ENCODE peak calls at places on chromosomes 1 and 21, in nine cellular contexts. H is AG09319, G is B cell, T is heart right ventricle, L is neural crest cell, M is endothelial cell of umbilical vein, Y is endothelial cell, A is sigmoid colon, S is kidney epithelial cell. X is an unnamed sample.

GRCh38 chr1:36693116-36693515 is 210.4 kb upstream of the CSF3R start:
- DNase-seq in H (no peak), G (no peak), T (no peak), L (no peak), M (no peak), Y (no peak), A (no peak), S (no peak), X (no peak)

GRCh38 chr21:38219049-38219628 is 37.7 kb upstream of the KCNJ15 start:
- DNase-seq in H (peak), G (peak), T (peak), L (peak), M (peak), Y (peak), A (peak), S (no peak), X (no peak)

GRCh38 chr1:81873946-81874345 is 73.2 kb downstream of the ADGRL2 start:
- DNase-seq in H (no peak), G (no peak), T (no peak), L (no peak), M (no peak), Y (no peak), A (no peak), S (no peak), X (no peak)

GRCh38 chr1:10610901-10611600 is 136.3 kb downstream of the PEX14 start:
- DNase-seq in H (no peak), G (no peak), T (no peak), L (no peak), M (no peak), Y (no peak), A (no peak), S (no peak), X (no peak)

GRCh38 chr1:15296602-15297321 is 49.7 kb downstream of the FHAD1 start:
- DNase-seq in H (no peak), G (no peak), T (no peak), L (no peak), M (no peak), Y (no peak), A (no peak), S (no peak), X (no peak)

GRCh38 chr1:76764638-76765572 is 102.4 kb upstream of the ST6GALNAC5 start:
- DNase-seq in H (no peak), G (no peak), T (peak), L (no peak), M (peak), Y (no peak), A (no peak), S (no peak), X (no peak)

GRCh38 chr21:25373126-25374082 is 233.9 kb downstream of the MRPL39 start:
- DNase-seq in H (no peak), G (no peak), T (no peak), L (no peak), M (no peak), Y (no peak), A (no peak), S (no peak), X (no peak)

GRCh38 chr21:32386195-32386870 is 6.5 kb downstream of the URB1 start:
- DNase-seq in H (no peak), G (no peak), T (peak), L (no peak), M (peak), Y (no peak), A (no peak), S (no peak), X (no peak)

GRCh38 chr1:37420461-37420860 is 53.9 kb upstream of the ZC3H12A start:
- DNase-seq in H (no peak), G (no peak), T (no peak), L (no peak), M (no peak), Y (no peak), A (no peak), S (no peak), X (no peak)

GRCh38 chr1:71494163-71494562 is 413.3 kb upstream of the ZRANB2 start:
- DNase-seq in H (no peak), G (no peak), T (no peak), L (no peak), M (no peak), Y (no peak), A (no peak), S (no peak), X (no peak)

GRCh38 chr1:38119000-38119399 is 72.4 kb upstream of the POU3F1 start:
- DNase-seq in H (no peak), G (no peak), T (no peak), L (no peak), M (no peak), Y (no peak), A (no peak), S (no peak), X (no peak)

GRCh38 chr1:177185209-177185608 is 14.5 kb downstream of the BRINP2 start:
- DNase-seq in H (no peak), G (no peak), T (no peak), L (no peak), M (no peak), Y (peak), A (no peak), S (no peak), X (no peak)

DNA sequence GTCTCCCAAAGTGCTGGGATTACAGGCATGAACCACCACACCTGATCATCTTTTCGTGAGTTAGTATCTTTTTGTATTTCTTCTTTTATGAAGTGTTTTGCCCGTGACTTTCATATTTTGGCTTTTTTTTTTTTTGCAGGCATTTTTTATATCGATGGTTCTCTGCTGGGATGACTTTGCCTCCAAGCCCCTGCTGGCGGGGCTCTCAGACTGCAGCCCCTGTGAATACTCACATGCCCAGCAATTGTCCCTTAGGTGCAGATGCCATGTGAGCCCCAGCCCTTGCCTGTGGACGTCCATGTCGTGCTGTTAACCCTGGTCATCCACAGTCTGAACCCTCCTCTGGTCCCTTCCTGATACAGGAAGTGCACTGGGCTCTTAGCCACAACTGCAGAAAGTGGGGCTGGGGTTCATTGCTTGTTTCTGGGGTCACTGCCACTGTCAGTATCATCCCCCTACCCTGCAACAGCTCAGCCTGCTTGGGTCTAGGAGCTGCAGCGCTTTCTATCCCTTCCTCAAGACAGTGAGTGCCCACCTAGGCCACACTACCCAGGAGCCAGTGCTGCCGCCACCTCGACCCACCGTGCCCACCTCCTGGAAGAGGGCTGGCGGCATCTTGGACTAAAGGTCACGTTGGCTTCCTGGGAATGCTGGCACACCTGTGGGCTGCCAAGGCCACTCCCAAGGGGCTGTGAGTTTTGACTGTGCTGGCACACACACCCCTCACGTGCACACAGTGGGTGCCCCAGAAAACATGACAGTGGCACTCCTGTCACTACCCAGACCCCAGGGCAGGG is 21.9 kb downstream of the CRYAA start:
- DNase-seq in H (no peak), G (no peak), T (no peak), L (no peak), M (no peak), Y (no peak), A (peak), S (no peak), X (peak)
- TF ChIP-seq CTCF in H (no peak), G (no peak), T (no peak), L (no peak), M (no peak), Y (no peak), A (no peak), S (no peak), X (no peak)

GRCh38 chr1:85936057-85936456 is 220.5 kb downstream of the COL24A1 start:
- DNase-seq in H (no peak), G (no peak), T (no peak), L (no peak), M (no peak), Y (no peak), A (no peak), S (no peak), X (no peak)
- TF ChIP-seq CTCF in H (no peak), G (no peak), T (no peak), L (no peak), M (no peak), Y (no peak), A (no peak), S (no peak), X (no peak)

GRCh38 chr1:46303038-46303871 is at the start of the genes LRRC41 and UQCRH:
- DNase-seq in H (peak), G (peak), T (peak), L (peak), M (peak), Y (peak), A (peak), S (peak), X (peak)
- TF ChIP-seq CTCF in H (no peak), G (no peak), T (no peak), L (no peak), M (peak), Y (no peak), A (no peak), S (no peak), X (no peak)

DNA sequence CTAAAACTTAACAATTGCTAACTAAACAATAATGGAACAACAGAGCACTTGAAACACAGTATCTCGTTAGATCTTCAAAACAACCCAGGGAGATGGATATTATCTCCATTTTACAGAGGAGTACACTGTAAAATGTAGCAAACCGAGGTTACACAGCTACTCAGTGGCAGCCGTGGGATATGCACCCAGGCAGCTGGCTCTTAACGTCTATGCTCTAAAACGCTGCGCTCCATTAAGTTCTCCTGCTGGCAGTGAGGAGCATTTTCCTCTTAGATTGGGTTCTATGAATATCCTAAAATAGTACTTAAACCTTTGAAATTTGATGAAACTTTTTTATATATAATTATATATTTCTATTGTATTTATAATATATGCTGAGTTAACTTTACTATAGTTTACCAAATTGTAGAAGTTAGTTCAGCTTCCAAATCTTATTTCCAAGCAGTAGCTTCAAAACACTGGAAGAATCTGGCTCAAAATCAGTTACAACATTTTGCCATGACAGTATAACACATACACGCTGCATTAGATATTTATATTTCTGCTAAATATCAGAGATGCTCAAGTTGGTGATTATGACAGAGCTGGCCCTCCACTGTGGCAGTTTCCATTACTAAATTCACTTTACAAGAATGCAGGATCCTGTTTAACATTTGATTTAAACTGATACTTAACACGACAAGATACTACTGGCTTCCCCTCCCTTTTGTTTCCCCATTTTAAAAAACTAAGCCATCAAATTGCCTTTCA is 49.5 kb downstream of the TGFBR3 start:
- DNase-seq in H (no peak), G (no peak), T (no peak), L (no peak), M (no peak), Y (no peak), A (no peak), S (no peak), X (no peak)
- TF ChIP-seq CTCF in H (no peak), G (no peak), T (peak), L (no peak), M (no peak), Y (no peak), A (no peak), S (no peak), X (no peak)

GRCh38 chr1:206890125-206890637 is 7.1 kb upstream of the IL24 start:
- DNase-seq in H (no peak), G (no peak), T (no peak), L (no peak), M (no peak), Y (no peak), A (no peak), S (no peak), X (no peak)

GRCh38 chr1:206886831-206887230 is 10.4 kb upstream of the IL24 start:
- DNase-seq in H (no peak), G (no peak), T (no peak), L (no peak), M (no peak), Y (no peak), A (no peak), S (no peak), X (no peak)

GRCh38 chr1:206885341-206886060 is 11.7 kb upstream of the IL24 start:
- DNase-seq in H (no peak), G (no peak), T (no peak), L (no peak), M (no peak), Y (no peak), A (no peak), S (no peak), X (no peak)

GRCh38 chr1:206890690-206891089 is 6.6 kb upstream of the IL24 start:
- DNase-seq in H (no peak), G (no peak), T (no peak), L (no peak), M (no peak), Y (no peak), A (no peak), S (no peak), X (no peak)

DNA sequence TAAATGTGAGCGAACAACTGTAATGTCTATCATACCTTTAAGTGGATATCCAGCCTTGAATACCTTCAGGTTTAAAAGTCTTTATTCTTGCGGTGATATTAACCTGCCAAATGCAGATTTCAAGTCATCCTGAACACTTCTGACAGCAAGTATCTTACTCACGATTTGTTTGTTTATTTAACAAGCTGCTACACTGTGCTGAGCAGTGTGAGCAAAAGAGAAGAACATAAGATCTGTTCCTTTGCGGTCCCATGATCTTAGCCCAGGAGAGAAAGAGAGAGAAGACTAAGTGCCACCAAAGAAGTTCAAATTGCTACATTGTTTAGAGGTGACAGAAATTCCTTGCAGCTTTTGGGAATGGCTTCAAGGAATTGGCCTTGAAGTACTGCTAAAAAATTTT is 9.5 kb upstream of the IL24 start:
- DNase-seq in H (no peak), G (no peak), T (no peak), L (no peak), M (no peak), Y (no peak), A (no peak), S (no peak), X (no peak)
- TF ChIP-seq CTCF in H (no peak), G (no peak), T (no peak), L (no peak), M (no peak), Y (no peak), A (no peak), S (no peak), X (no peak)

GRCh38 chr1:114581335-114582287 is at the start of gene BCAS2:
- DNase-seq in H (peak), G (peak), T (peak), L (peak), M (peak), Y (peak), A (peak), S (peak), X (peak)
- TF ChIP-seq CTCF in H (no peak), G (no peak), T (no peak), L (no peak), M (no peak), Y (no peak), A (no peak), S (no peak), X (no peak)

GRCh38 chr1:183239220-183239742 is 53.2 kb downstream of the LAMC2 start:
- DNase-seq in H (no peak), G (no peak), T (no peak), L (no peak), M (no peak), Y (no peak), A (no peak), S (no peak), X (no peak)
- TF ChIP-seq CTCF in H (no peak), G (no peak), T (no peak), L (no peak), M (no peak), Y (peak), A (no peak), S (no peak), X (no peak)

DNA sequence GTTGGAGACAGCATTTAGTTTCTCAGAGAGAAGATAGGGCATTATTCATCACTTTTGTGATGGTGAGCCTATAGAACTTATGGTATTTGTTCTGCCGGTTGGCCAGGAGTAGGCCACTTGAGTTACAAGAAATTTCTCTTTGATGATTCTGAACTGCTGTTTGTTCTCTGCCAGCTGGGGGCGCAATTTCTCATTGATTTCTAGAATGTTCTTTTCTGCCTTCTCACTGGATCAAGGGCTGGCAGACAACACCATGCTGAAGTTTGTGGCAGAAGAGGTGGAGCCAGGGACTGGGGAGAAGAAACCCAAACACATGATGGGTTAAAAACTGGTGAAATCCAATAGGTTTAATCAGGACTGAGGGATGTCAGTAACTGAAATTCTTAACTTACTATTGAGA is 360.6 kb downstream of the FAM72C start:
- DNase-seq in H (no peak), G (no peak), T (no peak), L (no peak), M (no peak), Y (peak), A (no peak), S (no peak), X (no peak)
- TF ChIP-seq CTCF in H (no peak), G (no peak), T (no peak), L (no peak), M (no peak), Y (peak), A (no peak), S (no peak), X (no peak)

X was measured in osteocyte.